ENCODE peak calls at places on chromosome 2, in ten cellular contexts. S is WTC11; L is stimulated activated CD4-positive, alpha-beta T cell treated with anti-CD3 and anti-CD28 coated beads, Interleukin-2, amount 100 ng/mL, for 48 hours; X is NCI-H1417 treated with DMSO at 0.1 percent for 48 hours; N is mammary epithelial cell; U is midbrain; A is kidney; V is cardiac fibroblast; I is retina; K is NCI-H345. Z is an unnamed sample.

GRCh38 chr2:112173646-112174319 is 35.6 kb downstream of the FBLN7 start:
- DNase-seq in N (no peak), U (no peak), V (no peak), K (no peak), S (no peak), A (no peak), I (no peak), X (no peak), L (no peak), Z (no peak)

GRCh38 chr2:214808481-214808931 is 977 bp downstream of the BARD1 start:
- DNase-seq in V (peak), X (no peak), S (no peak), L (no peak), A (no peak), N (peak), I (peak), K (no peak), U (peak), Z (no peak)

GRCh38 chr2:142140434-142140845 is 9.6 kb upstream of the LRP1B start:
- DNase-seq in K (peak), V (peak), A (no peak), X (no peak), S (no peak), N (no peak), U (peak), L (no peak), I (no peak), Z (no peak)

GRCh38 chr2:199484927-199485326 is 27.2 kb upstream of the SATB2 start:
- DNase-seq in V (peak), K (no peak), I (no peak), S (peak), L (no peak), X (no peak), A (no peak), U (no peak), N (no peak), Z (peak)

GRCh38 chr2:120733238-120733942 is 2.3 kb upstream of the GLI2 start:
- DNase-seq in X (no peak), L (no peak), U (no peak), S (no peak), I (no peak), K (no peak), N (no peak), A (no peak), V (no peak), Z (peak)

GRCh38 chr2:200258881-200259576 is 47.5 kb upstream of the SPATS2L start:
- DNase-seq in V (peak), U (no peak), A (no peak), L (no peak), N (peak), X (no peak), I (no peak), K (peak), S (no peak), Z (no peak)

GRCh38 chr2:69097148-69097610 is 84.2 kb downstream of the ANTXR1 start:
- DNase-seq in S (no peak), K (no peak), I (no peak), V (no peak), L (no peak), X (no peak), U (peak), N (no peak), A (no peak), Z (no peak)

GRCh38 chr2:204264746-204265145 is 280.5 kb upstream of the PARD3B start:
- DNase-seq in N (no peak), V (no peak), I (no peak), U (no peak), K (peak), X (peak), S (no peak), L (no peak), A (no peak), Z (no peak)

Z was measured in H7.